ENCODE peak calls at places on chromosome 12, in eight cellular contexts. One of them, this sample, is unnamed.

GRCh38 chr12:124511259-124511985 is 56.0 kb downstream of the NCOR2 start:
- DNase-seq in IMR-90: no peak
- DNase-seq in endothelial cell of umbilical vein: no peak
- DNase-seq in tibial artery: no peak
- DNase-seq in H1: no peak
- DNase-seq in CD8-positive, alpha-beta memory T cell: no peak
- DNase-seq in breast epithelium: no peak
- DNase-seq in GM23248: no peak
- DNase-seq in this sample: no peak

GRCh38 chr12:51218607-51219161 is 822 bp upstream of the POU6F1 start:
- DNase-seq in CD8-positive, alpha-beta memory T cell: no peak
- DNase-seq in endothelial cell of umbilical vein: peak; percentile 47
- DNase-seq in breast epithelium: no peak
- DNase-seq in IMR-90: no peak
- DNase-seq in tibial artery: peak; percentile 61
- DNase-seq in H1: peak; percentile 52
- DNase-seq in GM23248: no peak
- DNase-seq in this sample: no peak

GRCh38 chr12:126617312-126617711 is 1552.1 kb downstream of the AACS start:
- DNase-seq in breast epithelium: no peak
- DNase-seq in IMR-90: no peak
- DNase-seq in CD8-positive, alpha-beta memory T cell: no peak
- DNase-seq in H1: peak; percentile 78
- DNase-seq in endothelial cell of umbilical vein: no peak
- DNase-seq in GM23248: peak; percentile 5
- DNase-seq in tibial artery: no peak
- DNase-seq in this sample: peak; percentile 48

GRCh38 chr12:128811806-128812205 is 12.0 kb downstream of the SLC15A4 start:
- DNase-seq in tibial artery: no peak
- DNase-seq in H1: no peak
- DNase-seq in endothelial cell of umbilical vein: no peak
- DNase-seq in GM23248: no peak
- DNase-seq in breast epithelium: no peak
- DNase-seq in IMR-90: no peak
- DNase-seq in CD8-positive, alpha-beta memory T cell: no peak
- DNase-seq in this sample: no peak

GRCh38 chr12:71216725-71217579 is 59.2 kb upstream of the TSPAN8 start:
- DNase-seq in GM23248: peak; percentile 38
- DNase-seq in tibial artery: peak; percentile 65
- DNase-seq in breast epithelium: no peak
- DNase-seq in IMR-90: peak; percentile 0
- DNase-seq in H1: no peak
- DNase-seq in CD8-positive, alpha-beta memory T cell: no peak
- DNase-seq in endothelial cell of umbilical vein: peak; percentile 34
- DNase-seq in this sample: no peak

GRCh38 chr12:116247377-116247776 is 30.1 kb downstream of the MED13L start:
- DNase-seq in breast epithelium: no peak
- DNase-seq in CD8-positive, alpha-beta memory T cell: no peak
- DNase-seq in H1: no peak
- DNase-seq in endothelial cell of umbilical vein: no peak
- DNase-seq in GM23248: peak; percentile 43
- DNase-seq in tibial artery: no peak
- DNase-seq in IMR-90: peak; percentile 80
- DNase-seq in this sample: no peak

GRCh38 chr12:3122841-3123678 is 45.9 kb downstream of the TSPAN9 start:
- DNase-seq in GM23248: peak; percentile 93
- DNase-seq in H1: no peak
- DNase-seq in IMR-90: peak; percentile 75
- DNase-seq in CD8-positive, alpha-beta memory T cell: no peak
- DNase-seq in endothelial cell of umbilical vein: peak; percentile 98
- DNase-seq in breast epithelium: no peak
- DNase-seq in tibial artery: peak; percentile 88
- DNase-seq in this sample: no peak

GRCh38 chr12:24808651-24809050 is 140.2 kb downstream of the BCAT1 start:
- DNase-seq in GM23248: no peak
- DNase-seq in H1: no peak
- DNase-seq in endothelial cell of umbilical vein: no peak
- DNase-seq in IMR-90: no peak
- DNase-seq in breast epithelium: no peak
- DNase-seq in tibial artery: no peak
- DNase-seq in CD8-positive, alpha-beta memory T cell: no peak
- DNase-seq in this sample: no peak

GRCh38 chr12:27802936-27803335 is 22.9 kb upstream of the MANSC4 start:
- DNase-seq in tibial artery: no peak
- DNase-seq in IMR-90: no peak
- DNase-seq in H1: no peak
- DNase-seq in GM23248: no peak
- DNase-seq in endothelial cell of umbilical vein: no peak
- DNase-seq in breast epithelium: no peak
- DNase-seq in CD8-positive, alpha-beta memory T cell: no peak
- DNase-seq in this sample: no peak

GRCh38 chr12:34403706-34404376 is 381.5 kb downstream of the ALG10 start:
- DNase-seq in CD8-positive, alpha-beta memory T cell: no peak
- DNase-seq in GM23248: no peak
- DNase-seq in H1: peak; percentile 8
- DNase-seq in IMR-90: no peak
- DNase-seq in tibial artery: peak; percentile 56
- DNase-seq in endothelial cell of umbilical vein: no peak
- DNase-seq in breast epithelium: peak; percentile 20
- DNase-seq in this sample: no peak

GRCh38 chr12:6383572-6384498 is at the start of gene LTBR:
- DNase-seq in tibial artery: peak; percentile 99
- DNase-seq in GM23248: peak; percentile 98
- DNase-seq in IMR-90: peak; percentile 90
- DNase-seq in H1: peak; percentile 85
- DNase-seq in CD8-positive, alpha-beta memory T cell: no peak
- DNase-seq in breast epithelium: peak; percentile 96
- DNase-seq in endothelial cell of umbilical vein: peak; percentile 89
- DNase-seq in this sample: no peak

GRCh38 chr12:112354399-112354798 is 27.8 kb downstream of the HECTD4 start:
- DNase-seq in breast epithelium: no peak
- DNase-seq in GM23248: no peak
- DNase-seq in H1: no peak
- DNase-seq in tibial artery: no peak
- DNase-seq in endothelial cell of umbilical vein: no peak
- DNase-seq in IMR-90: no peak
- DNase-seq in CD8-positive, alpha-beta memory T cell: no peak
- DNase-seq in this sample: no peak

GRCh38 chr12:31778687-31779086 is 49.9 kb upstream of the AMN1 start:
- DNase-seq in IMR-90: no peak
- DNase-seq in endothelial cell of umbilical vein: no peak
- DNase-seq in H1: no peak
- DNase-seq in GM23248: no peak
- DNase-seq in breast epithelium: no peak
- DNase-seq in tibial artery: no peak
- DNase-seq in CD8-positive, alpha-beta memory T cell: no peak
- DNase-seq in this sample: no peak

GRCh38 chr12:2412305-2412643 is 359.5 kb downstream of the CACNA1C start:
- DNase-seq in tibial artery: peak; percentile 59
- DNase-seq in CD8-positive, alpha-beta memory T cell: no peak
- DNase-seq in H1: no peak
- DNase-seq in breast epithelium: no peak
- DNase-seq in GM23248: no peak
- DNase-seq in IMR-90: no peak
- DNase-seq in endothelial cell of umbilical vein: no peak
- DNase-seq in this sample: no peak

GRCh38 chr12:121515615-121516014 is 65.2 kb downstream of the KDM2B start:
- DNase-seq in H1: no peak
- DNase-seq in IMR-90: no peak
- DNase-seq in GM23248: no peak
- DNase-seq in breast epithelium: no peak
- DNase-seq in tibial artery: no peak
- DNase-seq in CD8-positive, alpha-beta memory T cell: no peak
- DNase-seq in endothelial cell of umbilical vein: no peak
- DNase-seq in this sample: no peak
- H3K36me3 ChIP-seq in H1: peaks cover 32% of the 10 kb centered on the region
- H3K36me3 ChIP-seq in IMR-90: peaks cover 25% of the 10 kb centered on the region
- H3K36me3 ChIP-seq in GM23248: no peaks in the 10 kb centered on the region
- H3K36me3 ChIP-seq in breast epithelium: no peaks in the 10 kb centered on the region
- H3K36me3 ChIP-seq in tibial artery: no peaks in the 10 kb centered on the region
- H3K36me3 ChIP-seq in CD8-positive, alpha-beta memory T cell: peaks cover 8% of the 10 kb centered on the region
- H3K36me3 ChIP-seq in endothelial cell of umbilical vein: no peaks in the 10 kb centered on the region
- H3K36me3 ChIP-seq in this sample: peaks cover 28% of the 10 kb centered on the region

GRCh38 chr12:4276524-4277204 is 3.1 kb downstream of the CCND2 start:
- DNase-seq in IMR-90: peak; percentile 82
- DNase-seq in CD8-positive, alpha-beta memory T cell: peak; percentile 72
- DNase-seq in H1: peak; percentile 90
- DNase-seq in breast epithelium: no peak
- DNase-seq in GM23248: peak; percentile 80
- DNase-seq in tibial artery: peak; percentile 89
- DNase-seq in endothelial cell of umbilical vein: peak; percentile 87
- DNase-seq in this sample: no peak

GRCh38 chr12:4278582-4278939 is 5.0 kb downstream of the CCND2 start:
- DNase-seq in GM23248: no peak
- DNase-seq in breast epithelium: no peak
- DNase-seq in IMR-90: no peak
- DNase-seq in tibial artery: peak; percentile 84
- DNase-seq in H1: peak; percentile 36
- DNase-seq in CD8-positive, alpha-beta memory T cell: no peak
- DNase-seq in endothelial cell of umbilical vein: no peak
- DNase-seq in this sample: no peak

GRCh38 chr12:4277856-4278581 is 4.5 kb downstream of the CCND2 start:
- DNase-seq in IMR-90: no peak
- DNase-seq in tibial artery: no peak
- DNase-seq in CD8-positive, alpha-beta memory T cell: no peak
- DNase-seq in GM23248: no peak
- DNase-seq in breast epithelium: no peak
- DNase-seq in H1: no peak
- DNase-seq in endothelial cell of umbilical vein: no peak
- DNase-seq in this sample: no peak

GRCh38 chr12:4275869-4276253 is 2.3 kb downstream of the CCND2 start:
- DNase-seq in GM23248: no peak
- DNase-seq in H1: peak; percentile 50
- DNase-seq in CD8-positive, alpha-beta memory T cell: no peak
- DNase-seq in breast epithelium: no peak
- DNase-seq in endothelial cell of umbilical vein: no peak
- DNase-seq in tibial artery: no peak
- DNase-seq in IMR-90: no peak
- DNase-seq in this sample: no peak

DNA sequence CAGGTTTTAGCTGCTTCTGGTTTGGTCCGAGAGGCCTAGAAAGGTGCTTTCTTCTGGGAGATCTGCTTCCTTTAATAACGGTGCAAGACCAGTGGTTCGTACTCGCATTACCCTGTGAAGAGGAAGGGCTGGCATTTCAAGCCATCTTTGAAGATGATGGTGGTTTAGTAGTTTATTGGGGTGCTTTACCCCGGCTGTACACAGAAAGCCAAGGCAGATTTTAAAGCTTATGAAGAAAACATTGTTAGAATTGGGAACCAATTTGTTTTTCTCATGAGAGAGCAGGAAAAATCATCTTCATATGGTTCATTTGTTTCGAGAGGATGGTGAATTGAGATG is 3.6 kb downstream of the CCND2 start:
- DNase-seq in GM23248: no peak
- DNase-seq in H1: no peak
- DNase-seq in breast epithelium: no peak
- DNase-seq in endothelial cell of umbilical vein: no peak
- DNase-seq in CD8-positive, alpha-beta memory T cell: no peak
- DNase-seq in tibial artery: no peak
- DNase-seq in IMR-90: no peak
- DNase-seq in this sample: no peak
- H3K4me1 ChIP-seq in GM23248: no peaks in the 10 kb centered on the region
- H3K4me1 ChIP-seq in H1: peaks cover 29% of the 10 kb centered on the region
- H3K4me1 ChIP-seq in breast epithelium: no peaks in the 10 kb centered on the region
- H3K4me1 ChIP-seq in endothelial cell of umbilical vein: peaks cover 8% of the 10 kb centered on the region
- H3K4me1 ChIP-seq in CD8-positive, alpha-beta memory T cell: peaks cover 59% of the 10 kb centered on the region
- H3K4me1 ChIP-seq in tibial artery: peaks cover 72% of the 10 kb centered on the region
- H3K4me1 ChIP-seq in IMR-90: peaks cover 3% of the 10 kb centered on the region
- H3K4me1 ChIP-seq in this sample: peaks cover 5% of the 10 kb centered on the region

DNA sequence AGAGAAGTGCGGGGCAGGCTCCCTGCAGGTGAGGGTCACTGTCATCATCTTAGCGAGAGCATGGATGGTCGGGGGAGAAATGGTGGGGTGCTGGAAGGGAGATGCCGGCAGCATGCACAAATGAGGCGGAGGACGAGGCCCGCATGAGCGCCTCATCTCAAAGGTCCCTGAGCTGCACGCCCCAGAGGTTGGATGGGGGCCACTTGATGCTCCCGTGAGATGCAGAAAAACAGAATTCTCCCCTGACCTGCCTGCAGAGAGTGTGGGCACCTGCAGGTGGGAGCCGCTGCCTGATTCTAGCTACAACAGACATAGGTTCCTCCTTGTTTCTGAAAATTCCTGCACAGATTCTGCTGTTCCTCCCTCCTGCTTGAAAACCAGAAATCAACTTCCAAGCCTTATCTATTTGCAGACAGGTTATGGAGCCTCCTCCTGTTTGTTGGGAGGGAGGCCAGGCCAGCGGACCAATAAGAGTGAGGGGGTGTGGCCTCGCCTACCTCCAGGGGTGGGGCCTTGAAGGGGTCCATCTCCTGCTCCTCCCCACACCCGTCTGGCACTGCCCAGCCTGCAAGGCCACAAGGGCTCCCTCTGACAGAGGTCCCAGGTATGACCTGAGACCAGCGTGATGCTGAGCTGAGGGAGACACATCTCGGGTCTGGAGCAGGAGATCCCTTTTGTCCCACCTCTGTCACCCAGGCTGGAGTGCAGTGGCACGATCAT is 67.2 kb downstream of the KDM2B start:
- DNase-seq in H1: peak; percentile 78
- DNase-seq in GM23248: no peak
- DNase-seq in CD8-positive, alpha-beta memory T cell: no peak
- DNase-seq in endothelial cell of umbilical vein: no peak
- DNase-seq in IMR-90: no peak
- DNase-seq in breast epithelium: no peak
- DNase-seq in tibial artery: no peak
- DNase-seq in this sample: no peak
- H3K27ac ChIP-seq in H1: no peak overlapping the region
- H3K27ac ChIP-seq in GM23248: no peak overlapping the region
- H3K27ac ChIP-seq in CD8-positive, alpha-beta memory T cell: no peak overlapping the region
- H3K27ac ChIP-seq in endothelial cell of umbilical vein: no peak overlapping the region
- H3K27ac ChIP-seq in IMR-90: no peak overlapping the region
- H3K27ac ChIP-seq in breast epithelium: no peak overlapping the region
- H3K27ac ChIP-seq in tibial artery: no peak overlapping the region
- H3K27ac ChIP-seq in this sample: no peak overlapping the region

GRCh38 chr12:57178213-57178612 is 30.8 kb upstream of the LRP1-AS start:
- DNase-seq in tibial artery: no peak
- DNase-seq in IMR-90: no peak
- DNase-seq in breast epithelium: no peak
- DNase-seq in CD8-positive, alpha-beta memory T cell: no peak
- DNase-seq in endothelial cell of umbilical vein: no peak
- DNase-seq in GM23248: no peak
- DNase-seq in H1: no peak
- DNase-seq in this sample: no peak

GRCh38 chr12:57181072-57181471 is 33.7 kb upstream of the LRP1-AS start:
- DNase-seq in GM23248: no peak
- DNase-seq in endothelial cell of umbilical vein: no peak
- DNase-seq in tibial artery: no peak
- DNase-seq in CD8-positive, alpha-beta memory T cell: no peak
- DNase-seq in H1: no peak
- DNase-seq in IMR-90: no peak
- DNase-seq in breast epithelium: no peak
- DNase-seq in this sample: no peak

GRCh38 chr12:57181561-57182155 is 34.2 kb upstream of the LRP1-AS start:
- DNase-seq in GM23248: peak; percentile 34
- DNase-seq in H1: no peak
- DNase-seq in CD8-positive, alpha-beta memory T cell: no peak
- DNase-seq in IMR-90: no peak
- DNase-seq in tibial artery: no peak
- DNase-seq in endothelial cell of umbilical vein: no peak
- DNase-seq in breast epithelium: no peak
- DNase-seq in this sample: no peak

GRCh38 chr12:57179331-57180086 is 32.1 kb upstream of the LRP1-AS start:
- DNase-seq in GM23248: no peak
- DNase-seq in IMR-90: no peak
- DNase-seq in endothelial cell of umbilical vein: no peak
- DNase-seq in H1: no peak
- DNase-seq in CD8-positive, alpha-beta memory T cell: no peak
- DNase-seq in tibial artery: no peak
- DNase-seq in breast epithelium: no peak
- DNase-seq in this sample: no peak

GRCh38 chr12:57180321-57180989 is 33.0 kb upstream of the LRP1-AS start:
- DNase-seq in tibial artery: no peak
- DNase-seq in CD8-positive, alpha-beta memory T cell: no peak
- DNase-seq in IMR-90: no peak
- DNase-seq in endothelial cell of umbilical vein: no peak
- DNase-seq in GM23248: no peak
- DNase-seq in breast epithelium: no peak
- DNase-seq in H1: no peak
- DNase-seq in this sample: no peak
- H3K36me3 ChIP-seq in tibial artery: peaks cover 80% of the 10 kb centered on the region
- H3K36me3 ChIP-seq in CD8-positive, alpha-beta memory T cell: no peaks in the 10 kb centered on the region
- H3K36me3 ChIP-seq in IMR-90: peaks cover 93% of the 10 kb centered on the region
- H3K36me3 ChIP-seq in endothelial cell of umbilical vein: no peaks in the 10 kb centered on the region
- H3K36me3 ChIP-seq in GM23248: peaks cover 67% of the 10 kb centered on the region
- H3K36me3 ChIP-seq in breast epithelium: no peaks in the 10 kb centered on the region
- H3K36me3 ChIP-seq in H1: peaks cover 76% of the 10 kb centered on the region
- H3K36me3 ChIP-seq in this sample: peaks cover 66% of the 10 kb centered on the region